ENCODE peak calls at places on chromosomes 3 and 15, in eight cellular contexts. One of them, this sample, is unnamed.

GRCh38 chr15:75022808-75023193 is 589 bp upstream of the PPCDC start:
- DNase-seq in neuronal stem cell: no peak
- DNase-seq in spleen: no peak
- DNase-seq in cardiac fibroblast: no peak
- DNase-seq in mesendoderm: no peak
- DNase-seq in AG04449: no peak
- DNase-seq in GM12878: no peak
- DNase-seq in ovary: no peak
- DNase-seq in this sample: no peak

GRCh38 chr15:101560722-101561583 is 71.4 kb upstream of the PCSK6 start:
- DNase-seq in GM12878: no peak
- DNase-seq in mesendoderm: no peak
- DNase-seq in spleen: no peak
- DNase-seq in ovary: no peak
- DNase-seq in cardiac fibroblast: no peak
- DNase-seq in AG04449: no peak
- DNase-seq in neuronal stem cell: no peak
- DNase-seq in this sample: peak

GRCh38 chr15:31974855-31975421 is 55.4 kb upstream of the CHRNA7 start:
- DNase-seq in ovary: no peak
- DNase-seq in neuronal stem cell: peak
- DNase-seq in GM12878: no peak
- DNase-seq in cardiac fibroblast: peak
- DNase-seq in AG04449: no peak
- DNase-seq in mesendoderm: peak
- DNase-seq in spleen: no peak
- DNase-seq in this sample: no peak

GRCh38 chr15:60612400-60613048 is 133.6 kb upstream of the ICE2 start:
- DNase-seq in spleen: no peak
- DNase-seq in GM12878: no peak
- DNase-seq in AG04449: no peak
- DNase-seq in neuronal stem cell: no peak
- DNase-seq in cardiac fibroblast: no peak
- DNase-seq in mesendoderm: peak
- DNase-seq in ovary: no peak
- DNase-seq in this sample: no peak

GRCh38 chr3:31448035-31448881 is 84.5 kb upstream of the STT3B start:
- DNase-seq in GM12878: no peak
- DNase-seq in cardiac fibroblast: peak
- DNase-seq in AG04449: no peak
- DNase-seq in mesendoderm: peak
- DNase-seq in ovary: no peak
- DNase-seq in neuronal stem cell: no peak
- DNase-seq in spleen: peak
- DNase-seq in this sample: no peak

GRCh38 chr3:43243590-43244587 is 42.5 kb upstream of the SNRK start:
- DNase-seq in mesendoderm: no peak
- DNase-seq in neuronal stem cell: no peak
- DNase-seq in AG04449: no peak
- DNase-seq in GM12878: no peak
- DNase-seq in spleen: no peak
- DNase-seq in cardiac fibroblast: peak
- DNase-seq in ovary: no peak
- DNase-seq in this sample: no peak

GRCh38 chr15:75723171-75723846 is 10.7 kb upstream of the CSPG4 start:
- DNase-seq in GM12878: no peak
- DNase-seq in ovary: no peak
- DNase-seq in AG04449: no peak
- DNase-seq in spleen: peak
- DNase-seq in neuronal stem cell: no peak
- DNase-seq in cardiac fibroblast: no peak
- DNase-seq in mesendoderm: peak
- DNase-seq in this sample: no peak

GRCh38 chr3:8324727-8325126 is 176.9 kb upstream of the LMCD1 start:
- DNase-seq in neuronal stem cell: peak
- DNase-seq in AG04449: no peak
- DNase-seq in spleen: peak
- DNase-seq in ovary: no peak
- DNase-seq in mesendoderm: peak
- DNase-seq in GM12878: no peak
- DNase-seq in cardiac fibroblast: peak
- DNase-seq in this sample: no peak

GRCh38 chr15:74317820-74318375 is 49.5 kb downstream of the CYP11A1 start:
- DNase-seq in cardiac fibroblast: peak
- DNase-seq in GM12878: no peak
- DNase-seq in ovary: peak
- DNase-seq in mesendoderm: peak
- DNase-seq in neuronal stem cell: no peak
- DNase-seq in spleen: no peak
- DNase-seq in AG04449: peak
- DNase-seq in this sample: peak

GRCh38 chr3:158842946-158843345 is 41.1 kb downstream of the MFSD1 start:
- DNase-seq in mesendoderm: no peak
- DNase-seq in AG04449: no peak
- DNase-seq in neuronal stem cell: no peak
- DNase-seq in ovary: no peak
- DNase-seq in spleen: no peak
- DNase-seq in GM12878: no peak
- DNase-seq in cardiac fibroblast: no peak
- DNase-seq in this sample: no peak

GRCh38 chr3:197942956-197943556 is 6.9 kb upstream of the RPL35A start:
- DNase-seq in neuronal stem cell: no peak
- DNase-seq in cardiac fibroblast: peak
- DNase-seq in GM12878: no peak
- DNase-seq in spleen: no peak
- DNase-seq in mesendoderm: peak
- DNase-seq in AG04449: no peak
- DNase-seq in ovary: no peak
- DNase-seq in this sample: no peak

GRCh38 chr3:9955067-9955502 is 2.9 kb upstream of the PRRT3 start:
- DNase-seq in mesendoderm: peak
- DNase-seq in GM12878: no peak
- DNase-seq in ovary: no peak
- DNase-seq in cardiac fibroblast: peak
- DNase-seq in AG04449: no peak
- DNase-seq in spleen: no peak
- DNase-seq in neuronal stem cell: no peak
- DNase-seq in this sample: no peak

GRCh38 chr3:173465112-173465511 is 67.6 kb downstream of the NLGN1 start:
- DNase-seq in GM12878: no peak
- DNase-seq in ovary: no peak
- DNase-seq in mesendoderm: peak
- DNase-seq in cardiac fibroblast: peak
- DNase-seq in AG04449: peak
- DNase-seq in neuronal stem cell: peak
- DNase-seq in spleen: no peak
- DNase-seq in this sample: no peak

GRCh38 chr15:85000937-85001336 is 19.3 kb downstream of the PDE8A start:
- DNase-seq in neuronal stem cell: no peak
- DNase-seq in spleen: no peak
- DNase-seq in GM12878: no peak
- DNase-seq in ovary: no peak
- DNase-seq in AG04449: no peak
- DNase-seq in cardiac fibroblast: peak
- DNase-seq in mesendoderm: no peak
- DNase-seq in this sample: no peak

GRCh38 chr3:160464971-160465370 is 15.4 kb upstream of the TRIM59 start:
- DNase-seq in neuronal stem cell: no peak
- DNase-seq in cardiac fibroblast: no peak
- DNase-seq in ovary: no peak
- DNase-seq in spleen: no peak
- DNase-seq in GM12878: no peak
- DNase-seq in AG04449: no peak
- DNase-seq in mesendoderm: no peak
- DNase-seq in this sample: no peak

GRCh38 chr3:123688241-123688747 is 103.4 kb upstream of the HACD2 start:
- DNase-seq in AG04449: peak
- DNase-seq in ovary: no peak
- DNase-seq in neuronal stem cell: no peak
- DNase-seq in GM12878: no peak
- DNase-seq in spleen: no peak
- DNase-seq in cardiac fibroblast: peak
- DNase-seq in mesendoderm: no peak
- DNase-seq in this sample: no peak

GRCh38 chr3:77887611-77888010 is 847.7 kb downstream of the ROBO2 start:
- DNase-seq in mesendoderm: no peak
- DNase-seq in GM12878: no peak
- DNase-seq in spleen: no peak
- DNase-seq in neuronal stem cell: no peak
- DNase-seq in AG04449: peak
- DNase-seq in cardiac fibroblast: no peak
- DNase-seq in ovary: no peak
- DNase-seq in this sample: no peak

GRCh38 chr15:41256577-41257038 is 25.5 kb downstream of the CHP1 start:
- DNase-seq in ovary: no peak
- DNase-seq in AG04449: no peak
- DNase-seq in spleen: no peak
- DNase-seq in mesendoderm: no peak
- DNase-seq in neuronal stem cell: no peak
- DNase-seq in GM12878: no peak
- DNase-seq in cardiac fibroblast: peak
- DNase-seq in this sample: no peak

GRCh38 chr15:82647045-82647834 is at the start of gene CPEB1:
- DNase-seq in neuronal stem cell: no peak
- DNase-seq in mesendoderm: peak
- DNase-seq in cardiac fibroblast: peak
- DNase-seq in spleen: no peak
- DNase-seq in ovary: peak
- DNase-seq in GM12878: no peak
- DNase-seq in AG04449: no peak
- DNase-seq in this sample: no peak

GRCh38 chr3:140394488-140395133 is 283.3 kb upstream of the TRIM42 start:
- DNase-seq in spleen: no peak
- DNase-seq in neuronal stem cell: no peak
- DNase-seq in AG04449: no peak
- DNase-seq in ovary: no peak
- DNase-seq in mesendoderm: no peak
- DNase-seq in cardiac fibroblast: no peak
- DNase-seq in GM12878: no peak
- DNase-seq in this sample: no peak

GRCh38 chr3:146142757-146143156 is 18.2 kb downstream of the PLOD2 start:
- DNase-seq in mesendoderm: peak
- DNase-seq in neuronal stem cell: no peak
- DNase-seq in cardiac fibroblast: peak
- DNase-seq in GM12878: no peak
- DNase-seq in AG04449: no peak
- DNase-seq in ovary: no peak
- DNase-seq in spleen: no peak
- DNase-seq in this sample: no peak

GRCh38 chr3:139388961-139389551 is 391 bp downstream of the COPB2 start:
- DNase-seq in ovary: no peak
- DNase-seq in spleen: no peak
- DNase-seq in AG04449: no peak
- DNase-seq in GM12878: no peak
- DNase-seq in neuronal stem cell: peak
- DNase-seq in cardiac fibroblast: peak
- DNase-seq in mesendoderm: no peak
- DNase-seq in this sample: no peak

DNA sequence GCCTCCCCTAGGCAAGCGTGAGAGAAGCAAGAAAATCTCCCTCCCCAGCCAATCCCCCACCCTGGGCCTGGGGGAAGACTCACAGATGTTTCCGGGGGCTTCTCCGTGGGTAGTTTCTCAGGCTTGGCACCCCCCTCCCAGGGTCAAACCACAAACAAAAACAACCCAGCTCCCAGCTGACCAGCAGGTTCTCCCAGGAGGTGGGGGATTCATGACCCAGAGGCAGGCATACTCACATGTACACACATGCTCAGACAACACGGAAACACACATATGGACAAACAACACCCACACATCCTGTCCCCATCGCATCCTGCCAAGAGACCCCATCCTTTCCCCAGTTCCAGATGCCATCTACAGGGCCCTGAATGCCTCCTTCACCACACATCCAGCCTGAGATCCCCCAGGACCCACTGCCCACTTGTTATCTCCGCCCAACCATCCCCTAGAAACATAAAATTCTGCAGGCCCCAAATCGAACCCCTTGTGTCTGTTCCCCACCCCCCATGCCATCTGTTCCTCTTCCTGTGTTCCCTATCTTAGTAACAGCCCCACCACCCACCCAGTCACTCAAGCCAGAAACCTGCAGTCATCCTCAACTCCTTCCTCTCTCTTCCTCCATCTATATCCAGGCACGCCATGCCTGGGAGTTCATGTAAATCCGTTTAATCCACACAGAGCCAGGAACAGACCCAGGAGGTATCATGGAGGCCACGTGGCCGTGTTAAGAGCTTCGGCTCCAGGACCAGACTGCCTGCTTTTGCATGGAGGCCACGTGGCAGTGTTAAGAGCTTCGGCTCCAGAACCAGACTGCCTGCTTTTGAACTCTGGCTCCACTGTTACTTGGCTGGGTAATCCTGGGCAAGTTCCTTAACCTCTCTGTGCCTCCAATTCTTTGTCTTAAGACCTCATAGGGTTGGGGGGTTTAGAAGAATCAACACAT is 5.0 kb downstream of the CSRNP1 start:
- DNase-seq in neuronal stem cell: no peak
- DNase-seq in mesendoderm: peak
- DNase-seq in AG04449: no peak
- DNase-seq in spleen: no peak
- DNase-seq in ovary: no peak
- DNase-seq in cardiac fibroblast: no peak
- DNase-seq in GM12878: no peak
- DNase-seq in this sample: peak
- H3K4me3 ChIP-seq in neuronal stem cell: no peak
- H3K4me3 ChIP-seq in mesendoderm: no peak
- H3K4me3 ChIP-seq in AG04449: peak
- H3K4me3 ChIP-seq in spleen: peak
- H3K4me3 ChIP-seq in ovary: no peak
- H3K4me3 ChIP-seq in cardiac fibroblast: peak
- H3K4me3 ChIP-seq in GM12878: peak
- H3K4me3 ChIP-seq in this sample: no peak

GRCh38 chr3:155647988-155648591 is 96.8 kb downstream of the PLCH1 start:
- DNase-seq in mesendoderm: peak
- DNase-seq in spleen: no peak
- DNase-seq in GM12878: no peak
- DNase-seq in neuronal stem cell: no peak
- DNase-seq in cardiac fibroblast: no peak
- DNase-seq in ovary: no peak
- DNase-seq in AG04449: no peak
- DNase-seq in this sample: no peak
- H3K4me3 ChIP-seq in mesendoderm: no peak
- H3K4me3 ChIP-seq in spleen: no peak
- H3K4me3 ChIP-seq in GM12878: no peak
- H3K4me3 ChIP-seq in neuronal stem cell: peak
- H3K4me3 ChIP-seq in cardiac fibroblast: no peak
- H3K4me3 ChIP-seq in ovary: no peak
- H3K4me3 ChIP-seq in AG04449: no peak
- H3K4me3 ChIP-seq in this sample: no peak

GRCh38 chr3:57688291-57688690 is 4.6 kb downstream of the DENND6A start:
- DNase-seq in spleen: no peak
- DNase-seq in GM12878: no peak
- DNase-seq in neuronal stem cell: no peak
- DNase-seq in AG04449: no peak
- DNase-seq in ovary: no peak
- DNase-seq in mesendoderm: no peak
- DNase-seq in cardiac fibroblast: no peak
- DNase-seq in this sample: no peak
- H3K4me3 ChIP-seq in spleen: no peak
- H3K4me3 ChIP-seq in GM12878: peak
- H3K4me3 ChIP-seq in neuronal stem cell: no peak
- H3K4me3 ChIP-seq in AG04449: no peak
- H3K4me3 ChIP-seq in ovary: no peak
- H3K4me3 ChIP-seq in mesendoderm: no peak
- H3K4me3 ChIP-seq in cardiac fibroblast: no peak
- H3K4me3 ChIP-seq in this sample: no peak

GRCh38 chr15:44195151-44195740 is at the start of gene FRMD5:
- DNase-seq in GM12878: peak
- DNase-seq in neuronal stem cell: peak
- DNase-seq in AG04449: peak
- DNase-seq in mesendoderm: peak
- DNase-seq in spleen: peak
- DNase-seq in ovary: peak
- DNase-seq in cardiac fibroblast: peak
- DNase-seq in this sample: peak
- H3K4me3 ChIP-seq in GM12878: peak
- H3K4me3 ChIP-seq in neuronal stem cell: peak
- H3K4me3 ChIP-seq in AG04449: peak
- H3K4me3 ChIP-seq in mesendoderm: peak
- H3K4me3 ChIP-seq in spleen: peak
- H3K4me3 ChIP-seq in ovary: peak
- H3K4me3 ChIP-seq in cardiac fibroblast: peak
- H3K4me3 ChIP-seq in this sample: peak

This sample was measured in right atrium auricular region.